ENCODE peak calls at places on chromosomes 13 and 19, in seven cellular contexts. One of them, this sample, is unnamed.

GRCh38 chr19:48819366-48819816 is 8.6 kb upstream of the BCAT2 start:
- DNase-seq in transverse colon: peak; percentile 88
- DNase-seq in upper lobe of left lung: peak; percentile 95
- DNase-seq in activated B cell treated with CpG ODN at 0.5 μM for 24 hours: no peak
- DNase-seq in T-helper 2 cell: no peak
- DNase-seq in activated effector memory CD4-positive, alpha-beta T cell treated with Interleukin-2 at 50 U/mL for 16 hours: no peak
- DNase-seq in brain microvascular endothelial cell: no peak
- DNase-seq in this sample: no peak

GRCh38 chr13:30382836-30383525 is 39.3 kb upstream of the UBE2L5 start:
- DNase-seq in activated B cell treated with CpG ODN at 0.5 μM for 24 hours: no peak
- DNase-seq in upper lobe of left lung: no peak
- DNase-seq in brain microvascular endothelial cell: no peak
- DNase-seq in T-helper 2 cell: no peak
- DNase-seq in activated effector memory CD4-positive, alpha-beta T cell treated with Interleukin-2 at 50 U/mL for 16 hours: no peak
- DNase-seq in transverse colon: peak; percentile 25
- DNase-seq in this sample: no peak

GRCh38 chr13:31090921-31091624 is 70.6 kb downstream of the HSPH1 start:
- DNase-seq in T-helper 2 cell: no peak
- DNase-seq in upper lobe of left lung: no peak
- DNase-seq in activated B cell treated with CpG ODN at 0.5 μM for 24 hours: no peak
- DNase-seq in activated effector memory CD4-positive, alpha-beta T cell treated with Interleukin-2 at 50 U/mL for 16 hours: no peak
- DNase-seq in brain microvascular endothelial cell: no peak
- DNase-seq in transverse colon: no peak
- DNase-seq in this sample: no peak

GRCh38 chr19:34319230-34319585 is 45.8 kb upstream of the GPI start:
- DNase-seq in activated effector memory CD4-positive, alpha-beta T cell treated with Interleukin-2 at 50 U/mL for 16 hours: no peak
- DNase-seq in transverse colon: no peak
- DNase-seq in activated B cell treated with CpG ODN at 0.5 μM for 24 hours: no peak
- DNase-seq in brain microvascular endothelial cell: no peak
- DNase-seq in upper lobe of left lung: no peak
- DNase-seq in T-helper 2 cell: no peak
- DNase-seq in this sample: no peak

GRCh38 chr19:55467236-55468053 is 2.9 kb upstream of the C19orf85 start:
- DNase-seq in brain microvascular endothelial cell: no peak
- DNase-seq in activated effector memory CD4-positive, alpha-beta T cell treated with Interleukin-2 at 50 U/mL for 16 hours: peak; percentile 48
- DNase-seq in upper lobe of left lung: peak; percentile 72
- DNase-seq in T-helper 2 cell: peak; percentile 58
- DNase-seq in transverse colon: peak; percentile 75
- DNase-seq in activated B cell treated with CpG ODN at 0.5 μM for 24 hours: peak; percentile 73
- DNase-seq in this sample: no peak

GRCh38 chr13:75705395-75705794 is 69.3 kb downstream of the LMO7 start:
- DNase-seq in brain microvascular endothelial cell: no peak
- DNase-seq in activated effector memory CD4-positive, alpha-beta T cell treated with Interleukin-2 at 50 U/mL for 16 hours: no peak
- DNase-seq in transverse colon: no peak
- DNase-seq in T-helper 2 cell: no peak
- DNase-seq in upper lobe of left lung: no peak
- DNase-seq in activated B cell treated with CpG ODN at 0.5 μM for 24 hours: no peak
- DNase-seq in this sample: no peak

GRCh38 chr19:17450264-17451075 is 2.0 kb upstream of the TMEM221 start:
- DNase-seq in transverse colon: no peak
- DNase-seq in upper lobe of left lung: no peak
- DNase-seq in T-helper 2 cell: peak; percentile 19
- DNase-seq in activated B cell treated with CpG ODN at 0.5 μM for 24 hours: no peak
- DNase-seq in brain microvascular endothelial cell: no peak
- DNase-seq in activated effector memory CD4-positive, alpha-beta T cell treated with Interleukin-2 at 50 U/mL for 16 hours: no peak
- DNase-seq in this sample: no peak

GRCh38 chr19:51070334-51070886 is 5.5 kb upstream of the KLK13 start:
- DNase-seq in brain microvascular endothelial cell: no peak
- DNase-seq in upper lobe of left lung: no peak
- DNase-seq in T-helper 2 cell: no peak
- DNase-seq in activated effector memory CD4-positive, alpha-beta T cell treated with Interleukin-2 at 50 U/mL for 16 hours: no peak
- DNase-seq in activated B cell treated with CpG ODN at 0.5 μM for 24 hours: no peak
- DNase-seq in transverse colon: no peak
- DNase-seq in this sample: no peak

GRCh38 chr19:18253716-18254115 is 20.5 kb downstream of the IQCN start:
- DNase-seq in activated effector memory CD4-positive, alpha-beta T cell treated with Interleukin-2 at 50 U/mL for 16 hours: no peak
- DNase-seq in brain microvascular endothelial cell: no peak
- DNase-seq in upper lobe of left lung: peak; percentile 61
- DNase-seq in T-helper 2 cell: no peak
- DNase-seq in transverse colon: peak; percentile 79
- DNase-seq in activated B cell treated with CpG ODN at 0.5 μM for 24 hours: no peak
- DNase-seq in this sample: no peak

GRCh38 chr13:55963934-55964333 is 1176.8 kb upstream of the PRR20A start:
- DNase-seq in T-helper 2 cell: no peak
- DNase-seq in activated effector memory CD4-positive, alpha-beta T cell treated with Interleukin-2 at 50 U/mL for 16 hours: no peak
- DNase-seq in brain microvascular endothelial cell: no peak
- DNase-seq in transverse colon: no peak
- DNase-seq in upper lobe of left lung: no peak
- DNase-seq in activated B cell treated with CpG ODN at 0.5 μM for 24 hours: no peak
- DNase-seq in this sample: no peak

GRCh38 chr13:31236211-31236786 is 36.5 kb downstream of the B3GLCT start:
- DNase-seq in upper lobe of left lung: no peak
- DNase-seq in activated effector memory CD4-positive, alpha-beta T cell treated with Interleukin-2 at 50 U/mL for 16 hours: no peak
- DNase-seq in transverse colon: no peak
- DNase-seq in T-helper 2 cell: no peak
- DNase-seq in activated B cell treated with CpG ODN at 0.5 μM for 24 hours: no peak
- DNase-seq in brain microvascular endothelial cell: peak; percentile 42
- DNase-seq in this sample: no peak

GRCh38 chr19:54160182-54160811 is 776 bp upstream of the LENG1 start:
- DNase-seq in activated B cell treated with CpG ODN at 0.5 μM for 24 hours: no peak
- DNase-seq in brain microvascular endothelial cell: no peak
- DNase-seq in T-helper 2 cell: no peak
- DNase-seq in transverse colon: no peak
- DNase-seq in upper lobe of left lung: no peak
- DNase-seq in activated effector memory CD4-positive, alpha-beta T cell treated with Interleukin-2 at 50 U/mL for 16 hours: no peak
- DNase-seq in this sample: no peak

GRCh38 chr19:13872695-13873389 is 4.1 kb upstream of the NANOS3 start:
- DNase-seq in activated effector memory CD4-positive, alpha-beta T cell treated with Interleukin-2 at 50 U/mL for 16 hours: no peak
- DNase-seq in brain microvascular endothelial cell: no peak
- DNase-seq in T-helper 2 cell: no peak
- DNase-seq in activated B cell treated with CpG ODN at 0.5 μM for 24 hours: peak; percentile 43
- DNase-seq in upper lobe of left lung: no peak
- DNase-seq in transverse colon: no peak
- DNase-seq in this sample: no peak

GRCh38 chr19:52527954-52528326 is 472 bp downstream of the ZNF808 start:
- DNase-seq in transverse colon: peak; percentile 10
- DNase-seq in brain microvascular endothelial cell: no peak
- DNase-seq in upper lobe of left lung: no peak
- DNase-seq in T-helper 2 cell: no peak
- DNase-seq in activated B cell treated with CpG ODN at 0.5 μM for 24 hours: no peak
- DNase-seq in activated effector memory CD4-positive, alpha-beta T cell treated with Interleukin-2 at 50 U/mL for 16 hours: no peak
- DNase-seq in this sample: no peak

GRCh38 chr13:27177852-27178251 is 6.2 kb upstream of the USP12 start:
- DNase-seq in activated effector memory CD4-positive, alpha-beta T cell treated with Interleukin-2 at 50 U/mL for 16 hours: no peak
- DNase-seq in transverse colon: no peak
- DNase-seq in upper lobe of left lung: no peak
- DNase-seq in brain microvascular endothelial cell: no peak
- DNase-seq in activated B cell treated with CpG ODN at 0.5 μM for 24 hours: no peak
- DNase-seq in T-helper 2 cell: no peak
- DNase-seq in this sample: no peak

GRCh38 chr13:113321546-113321945 is 24.5 kb downstream of the LAMP1 start:
- DNase-seq in brain microvascular endothelial cell: no peak
- DNase-seq in transverse colon: no peak
- DNase-seq in upper lobe of left lung: no peak
- DNase-seq in T-helper 2 cell: no peak
- DNase-seq in activated B cell treated with CpG ODN at 0.5 μM for 24 hours: no peak
- DNase-seq in activated effector memory CD4-positive, alpha-beta T cell treated with Interleukin-2 at 50 U/mL for 16 hours: no peak
- DNase-seq in this sample: no peak

GRCh38 chr13:85031771-85032170 is 767.4 kb downstream of the SLITRK6 start:
- DNase-seq in brain microvascular endothelial cell: no peak
- DNase-seq in upper lobe of left lung: no peak
- DNase-seq in activated B cell treated with CpG ODN at 0.5 μM for 24 hours: no peak
- DNase-seq in T-helper 2 cell: no peak
- DNase-seq in transverse colon: no peak
- DNase-seq in activated effector memory CD4-positive, alpha-beta T cell treated with Interleukin-2 at 50 U/mL for 16 hours: no peak
- DNase-seq in this sample: no peak

GRCh38 chr13:112179995-112180394 is 113.0 kb downstream of the SOX1 start:
- DNase-seq in brain microvascular endothelial cell: no peak
- DNase-seq in activated B cell treated with CpG ODN at 0.5 μM for 24 hours: no peak
- DNase-seq in T-helper 2 cell: no peak
- DNase-seq in activated effector memory CD4-positive, alpha-beta T cell treated with Interleukin-2 at 50 U/mL for 16 hours: no peak
- DNase-seq in upper lobe of left lung: peak; percentile 14
- DNase-seq in transverse colon: no peak
- DNase-seq in this sample: no peak

GRCh38 chr13:53098455-53098854 is 69.8 kb downstream of the OLFM4 start:
- DNase-seq in upper lobe of left lung: no peak
- DNase-seq in brain microvascular endothelial cell: no peak
- DNase-seq in T-helper 2 cell: no peak
- DNase-seq in transverse colon: no peak
- DNase-seq in activated effector memory CD4-positive, alpha-beta T cell treated with Interleukin-2 at 50 U/mL for 16 hours: no peak
- DNase-seq in activated B cell treated with CpG ODN at 0.5 μM for 24 hours: no peak
- DNase-seq in this sample: no peak

GRCh38 chr19:49214701-49215100 is 57.1 kb downstream of the TRPM4 start:
- DNase-seq in brain microvascular endothelial cell: no peak
- DNase-seq in activated effector memory CD4-positive, alpha-beta T cell treated with Interleukin-2 at 50 U/mL for 16 hours: no peak
- DNase-seq in upper lobe of left lung: no peak
- DNase-seq in activated B cell treated with CpG ODN at 0.5 μM for 24 hours: no peak
- DNase-seq in T-helper 2 cell: no peak
- DNase-seq in transverse colon: peak; percentile 44
- DNase-seq in this sample: no peak

GRCh38 chr13:108495686-108496363 is 133.6 kb upstream of the MYO16 start:
- DNase-seq in activated effector memory CD4-positive, alpha-beta T cell treated with Interleukin-2 at 50 U/mL for 16 hours: no peak
- DNase-seq in upper lobe of left lung: no peak
- DNase-seq in T-helper 2 cell: no peak
- DNase-seq in brain microvascular endothelial cell: peak; percentile 5
- DNase-seq in transverse colon: no peak
- DNase-seq in activated B cell treated with CpG ODN at 0.5 μM for 24 hours: no peak
- DNase-seq in this sample: no peak

GRCh38 chr19:44817725-44818469 is 9.0 kb downstream of the BCAM start:
- DNase-seq in activated B cell treated with CpG ODN at 0.5 μM for 24 hours: no peak
- DNase-seq in brain microvascular endothelial cell: no peak
- DNase-seq in T-helper 2 cell: no peak
- DNase-seq in transverse colon: no peak
- DNase-seq in activated effector memory CD4-positive, alpha-beta T cell treated with Interleukin-2 at 50 U/mL for 16 hours: no peak
- DNase-seq in upper lobe of left lung: no peak
- DNase-seq in this sample: no peak

GRCh38 chr13:20877902-20878301 is 24.6 kb downstream of the XPO4 start:
- DNase-seq in T-helper 2 cell: no peak
- DNase-seq in upper lobe of left lung: peak; percentile 51
- DNase-seq in activated B cell treated with CpG ODN at 0.5 μM for 24 hours: no peak
- DNase-seq in brain microvascular endothelial cell: no peak
- DNase-seq in activated effector memory CD4-positive, alpha-beta T cell treated with Interleukin-2 at 50 U/mL for 16 hours: no peak
- DNase-seq in transverse colon: no peak
- DNase-seq in this sample: no peak

GRCh38 chr19:14786421-14786851 is 8.1 kb upstream of the ADGRE2 start:
- DNase-seq in activated B cell treated with CpG ODN at 0.5 μM for 24 hours: no peak
- DNase-seq in upper lobe of left lung: peak; percentile 44
- DNase-seq in transverse colon: no peak
- DNase-seq in activated effector memory CD4-positive, alpha-beta T cell treated with Interleukin-2 at 50 U/mL for 16 hours: no peak
- DNase-seq in T-helper 2 cell: peak; percentile 9
- DNase-seq in brain microvascular endothelial cell: no peak
- DNase-seq in this sample: no peak

GRCh38 chr19:44653977-44654784 is 10.5 kb downstream of the PVR start:
- DNase-seq in upper lobe of left lung: peak; percentile 91
- DNase-seq in T-helper 2 cell: peak; percentile 39
- DNase-seq in brain microvascular endothelial cell: peak; percentile 46
- DNase-seq in activated B cell treated with CpG ODN at 0.5 μM for 24 hours: peak; percentile 62
- DNase-seq in activated effector memory CD4-positive, alpha-beta T cell treated with Interleukin-2 at 50 U/mL for 16 hours: peak; percentile 52
- DNase-seq in transverse colon: peak; percentile 81
- DNase-seq in this sample: peak; percentile 49

GRCh38 chr13:111004444-111004843 is 89.6 kb upstream of the ANKRD10 start:
- DNase-seq in activated effector memory CD4-positive, alpha-beta T cell treated with Interleukin-2 at 50 U/mL for 16 hours: no peak
- DNase-seq in T-helper 2 cell: no peak
- DNase-seq in transverse colon: no peak
- DNase-seq in activated B cell treated with CpG ODN at 0.5 μM for 24 hours: no peak
- DNase-seq in upper lobe of left lung: no peak
- DNase-seq in brain microvascular endothelial cell: no peak
- DNase-seq in this sample: no peak

GRCh38 chr19:13995017-13995728 is 10.9 kb downstream of the RFX1 start:
- DNase-seq in activated B cell treated with CpG ODN at 0.5 μM for 24 hours: no peak
- DNase-seq in T-helper 2 cell: no peak
- DNase-seq in activated effector memory CD4-positive, alpha-beta T cell treated with Interleukin-2 at 50 U/mL for 16 hours: no peak
- DNase-seq in transverse colon: no peak
- DNase-seq in upper lobe of left lung: no peak
- DNase-seq in brain microvascular endothelial cell: no peak
- DNase-seq in this sample: no peak

GRCh38 chr19:19362075-19362474 is 41.4 kb downstream of the MAU2 start:
- DNase-seq in transverse colon: no peak
- DNase-seq in activated B cell treated with CpG ODN at 0.5 μM for 24 hours: no peak
- DNase-seq in upper lobe of left lung: no peak
- DNase-seq in activated effector memory CD4-positive, alpha-beta T cell treated with Interleukin-2 at 50 U/mL for 16 hours: no peak
- DNase-seq in brain microvascular endothelial cell: no peak
- DNase-seq in T-helper 2 cell: no peak
- DNase-seq in this sample: no peak

GRCh38 chr13:41150058-41150457 is 17.5 kb upstream of the KBTBD6 start:
- DNase-seq in activated effector memory CD4-positive, alpha-beta T cell treated with Interleukin-2 at 50 U/mL for 16 hours: no peak
- DNase-seq in brain microvascular endothelial cell: no peak
- DNase-seq in transverse colon: no peak
- DNase-seq in activated B cell treated with CpG ODN at 0.5 μM for 24 hours: no peak
- DNase-seq in T-helper 2 cell: no peak
- DNase-seq in upper lobe of left lung: no peak
- DNase-seq in this sample: no peak

GRCh38 chr19:33063356-33064116 is 1.2 kb downstream of the RHPN2 start:
- DNase-seq in brain microvascular endothelial cell: no peak
- DNase-seq in transverse colon: peak; percentile 78
- DNase-seq in T-helper 2 cell: no peak
- DNase-seq in activated B cell treated with CpG ODN at 0.5 μM for 24 hours: peak; percentile 15
- DNase-seq in upper lobe of left lung: no peak
- DNase-seq in activated effector memory CD4-positive, alpha-beta T cell treated with Interleukin-2 at 50 U/mL for 16 hours: no peak
- DNase-seq in this sample: no peak

GRCh38 chr19:28913626-28914025 is 299.3 kb downstream of the UQCRFS1 start:
- DNase-seq in activated B cell treated with CpG ODN at 0.5 μM for 24 hours: no peak
- DNase-seq in upper lobe of left lung: no peak
- DNase-seq in brain microvascular endothelial cell: no peak
- DNase-seq in transverse colon: no peak
- DNase-seq in T-helper 2 cell: no peak
- DNase-seq in activated effector memory CD4-positive, alpha-beta T cell treated with Interleukin-2 at 50 U/mL for 16 hours: no peak
- DNase-seq in this sample: no peak

GRCh38 chr13:106507560-106508274 is 27.7 kb downstream of the EFNB2 start:
- DNase-seq in transverse colon: no peak
- DNase-seq in activated B cell treated with CpG ODN at 0.5 μM for 24 hours: no peak
- DNase-seq in upper lobe of left lung: no peak
- DNase-seq in brain microvascular endothelial cell: peak; percentile 96
- DNase-seq in T-helper 2 cell: no peak
- DNase-seq in activated effector memory CD4-positive, alpha-beta T cell treated with Interleukin-2 at 50 U/mL for 16 hours: no peak
- DNase-seq in this sample: no peak

GRCh38 chr13:60343978-60344377 is 53.0 kb upstream of the TDRD3 start:
- DNase-seq in T-helper 2 cell: no peak
- DNase-seq in transverse colon: no peak
- DNase-seq in activated effector memory CD4-positive, alpha-beta T cell treated with Interleukin-2 at 50 U/mL for 16 hours: no peak
- DNase-seq in upper lobe of left lung: no peak
- DNase-seq in brain microvascular endothelial cell: no peak
- DNase-seq in activated B cell treated with CpG ODN at 0.5 μM for 24 hours: no peak
- DNase-seq in this sample: no peak

GRCh38 chr13:94706854-94707399 is 5.4 kb downstream of the SOX21 start:
- DNase-seq in upper lobe of left lung: no peak
- DNase-seq in brain microvascular endothelial cell: no peak
- DNase-seq in transverse colon: no peak
- DNase-seq in activated effector memory CD4-positive, alpha-beta T cell treated with Interleukin-2 at 50 U/mL for 16 hours: no peak
- DNase-seq in T-helper 2 cell: no peak
- DNase-seq in activated B cell treated with CpG ODN at 0.5 μM for 24 hours: no peak
- DNase-seq in this sample: no peak

GRCh38 chr13:51769455-51770127 is 34.4 kb downstream of the DHRS12 start:
- DNase-seq in transverse colon: no peak
- DNase-seq in upper lobe of left lung: peak; percentile 67
- DNase-seq in T-helper 2 cell: no peak
- DNase-seq in activated B cell treated with CpG ODN at 0.5 μM for 24 hours: no peak
- DNase-seq in brain microvascular endothelial cell: no peak
- DNase-seq in activated effector memory CD4-positive, alpha-beta T cell treated with Interleukin-2 at 50 U/mL for 16 hours: no peak
- DNase-seq in this sample: no peak

GRCh38 chr19:43778651-43779050 is 2.1 kb downstream of the KCNN4 start:
- DNase-seq in upper lobe of left lung: no peak
- DNase-seq in activated effector memory CD4-positive, alpha-beta T cell treated with Interleukin-2 at 50 U/mL for 16 hours: no peak
- DNase-seq in brain microvascular endothelial cell: no peak
- DNase-seq in activated B cell treated with CpG ODN at 0.5 μM for 24 hours: no peak
- DNase-seq in transverse colon: no peak
- DNase-seq in T-helper 2 cell: no peak
- DNase-seq in this sample: no peak

This sample was measured in T-cell.